ENCODE peak calls at places on chromosomes 12 and 14, in nine cellular contexts. One of them, this sample, is unnamed.

GRCh38 chr14:98819132-98819866 is 452.7 kb downstream of the BCL11B start:
- DNase-seq in A549: no peak
- DNase-seq in HuH-7.5: no peak
- DNase-seq in hepatic stellate cell: no peak
- DNase-seq in NCI-H146: no peak
- DNase-seq in progenitor cell of endocrine pancreas: peak
- DNase-seq in midbrain: no peak
- DNase-seq in activated naive CD4-positive, alpha-beta T cell treated with anti-CD3 and anti-CD28 coated beads, Interleukin-2, amount 50 U/mL, for 16 hours: no peak
- DNase-seq in substantia nigra: no peak
- DNase-seq in this sample: no peak

GRCh38 chr12:71503579-71504470 is 64.2 kb downstream of the LGR5 start:
- DNase-seq in midbrain: no peak
- DNase-seq in hepatic stellate cell: no peak
- DNase-seq in progenitor cell of endocrine pancreas: no peak
- DNase-seq in activated naive CD4-positive, alpha-beta T cell treated with anti-CD3 and anti-CD28 coated beads, Interleukin-2, amount 50 U/mL, for 16 hours: no peak
- DNase-seq in substantia nigra: no peak
- DNase-seq in A549: no peak
- DNase-seq in HuH-7.5: no peak
- DNase-seq in NCI-H146: peak
- DNase-seq in this sample: no peak

GRCh38 chr14:75310295-75311059 is 31.8 kb downstream of the FOS start:
- DNase-seq in substantia nigra: peak
- DNase-seq in hepatic stellate cell: peak
- DNase-seq in activated naive CD4-positive, alpha-beta T cell treated with anti-CD3 and anti-CD28 coated beads, Interleukin-2, amount 50 U/mL, for 16 hours: no peak
- DNase-seq in NCI-H146: peak
- DNase-seq in progenitor cell of endocrine pancreas: no peak
- DNase-seq in A549: peak
- DNase-seq in midbrain: peak
- DNase-seq in HuH-7.5: no peak
- DNase-seq in this sample: peak

GRCh38 chr14:71150737-71151136 is 243.5 kb downstream of the PCNX1 start:
- DNase-seq in A549: no peak
- DNase-seq in progenitor cell of endocrine pancreas: no peak
- DNase-seq in hepatic stellate cell: no peak
- DNase-seq in NCI-H146: no peak
- DNase-seq in HuH-7.5: no peak
- DNase-seq in substantia nigra: no peak
- DNase-seq in activated naive CD4-positive, alpha-beta T cell treated with anti-CD3 and anti-CD28 coated beads, Interleukin-2, amount 50 U/mL, for 16 hours: no peak
- DNase-seq in midbrain: no peak
- DNase-seq in this sample: no peak

GRCh38 chr12:3076730-3077571 is at the start of gene TSPAN9:
- DNase-seq in activated naive CD4-positive, alpha-beta T cell treated with anti-CD3 and anti-CD28 coated beads, Interleukin-2, amount 50 U/mL, for 16 hours: peak
- DNase-seq in midbrain: peak
- DNase-seq in HuH-7.5: peak
- DNase-seq in NCI-H146: peak
- DNase-seq in hepatic stellate cell: peak
- DNase-seq in progenitor cell of endocrine pancreas: peak
- DNase-seq in A549: peak
- DNase-seq in substantia nigra: peak
- DNase-seq in this sample: peak

GRCh38 chr14:27367345-27367744 is 769.5 kb upstream of the NOVA1 start:
- DNase-seq in midbrain: no peak
- DNase-seq in hepatic stellate cell: no peak
- DNase-seq in substantia nigra: no peak
- DNase-seq in NCI-H146: no peak
- DNase-seq in activated naive CD4-positive, alpha-beta T cell treated with anti-CD3 and anti-CD28 coated beads, Interleukin-2, amount 50 U/mL, for 16 hours: no peak
- DNase-seq in HuH-7.5: no peak
- DNase-seq in progenitor cell of endocrine pancreas: no peak
- DNase-seq in A549: no peak
- DNase-seq in this sample: no peak

GRCh38 chr12:11953523-11953922 is 117.2 kb upstream of the BCL2L14 start:
- DNase-seq in A549: no peak
- DNase-seq in substantia nigra: no peak
- DNase-seq in NCI-H146: peak
- DNase-seq in hepatic stellate cell: no peak
- DNase-seq in HuH-7.5: no peak
- DNase-seq in progenitor cell of endocrine pancreas: no peak
- DNase-seq in midbrain: no peak
- DNase-seq in activated naive CD4-positive, alpha-beta T cell treated with anti-CD3 and anti-CD28 coated beads, Interleukin-2, amount 50 U/mL, for 16 hours: no peak
- DNase-seq in this sample: no peak

GRCh38 chr12:50215033-50215432 is 47.9 kb upstream of the CERS5 start:
- DNase-seq in midbrain: no peak
- DNase-seq in activated naive CD4-positive, alpha-beta T cell treated with anti-CD3 and anti-CD28 coated beads, Interleukin-2, amount 50 U/mL, for 16 hours: no peak
- DNase-seq in A549: no peak
- DNase-seq in progenitor cell of endocrine pancreas: no peak
- DNase-seq in HuH-7.5: no peak
- DNase-seq in hepatic stellate cell: no peak
- DNase-seq in substantia nigra: no peak
- DNase-seq in NCI-H146: no peak
- DNase-seq in this sample: peak

GRCh38 chr14:33432407-33433023 is 493.8 kb downstream of the NPAS3 start:
- DNase-seq in activated naive CD4-positive, alpha-beta T cell treated with anti-CD3 and anti-CD28 coated beads, Interleukin-2, amount 50 U/mL, for 16 hours: no peak
- DNase-seq in HuH-7.5: no peak
- DNase-seq in hepatic stellate cell: peak
- DNase-seq in A549: peak
- DNase-seq in progenitor cell of endocrine pancreas: no peak
- DNase-seq in substantia nigra: no peak
- DNase-seq in NCI-H146: peak
- DNase-seq in midbrain: no peak
- DNase-seq in this sample: peak

GRCh38 chr12:103269962-103270361 is 225.8 kb downstream of the C12orf42 start:
- DNase-seq in NCI-H146: peak
- DNase-seq in HuH-7.5: no peak
- DNase-seq in hepatic stellate cell: no peak
- DNase-seq in substantia nigra: no peak
- DNase-seq in A549: no peak
- DNase-seq in progenitor cell of endocrine pancreas: no peak
- DNase-seq in activated naive CD4-positive, alpha-beta T cell treated with anti-CD3 and anti-CD28 coated beads, Interleukin-2, amount 50 U/mL, for 16 hours: no peak
- DNase-seq in midbrain: no peak
- DNase-seq in this sample: peak

GRCh38 chr12:25130741-25131188 is 64.2 kb downstream of the DNAI7 start:
- DNase-seq in A549: peak
- DNase-seq in substantia nigra: no peak
- DNase-seq in activated naive CD4-positive, alpha-beta T cell treated with anti-CD3 and anti-CD28 coated beads, Interleukin-2, amount 50 U/mL, for 16 hours: no peak
- DNase-seq in hepatic stellate cell: peak
- DNase-seq in midbrain: peak
- DNase-seq in progenitor cell of endocrine pancreas: no peak
- DNase-seq in NCI-H146: peak
- DNase-seq in HuH-7.5: no peak
- DNase-seq in this sample: peak